ENCODE peak calls at places on chromosomes 1 and 21, in six cellular contexts. One of them, this sample, is unnamed.

GRCh38 chr1:87463917-87464565 is 135.4 kb downstream of the LMO4 start:
- DNase-seq in H1: no peak
- DNase-seq in K562: no peak
- DNase-seq in HepG2: no peak
- DNase-seq in GM12878: peak; percentile 37
- DNase-seq in GM12891: peak; percentile 7
- DNase-seq in this sample: no peak

GRCh38 chr1:88662723-88663122 is 21.4 kb upstream of the PKN2 start:
- DNase-seq in GM12891: no peak
- DNase-seq in GM12878: no peak
- DNase-seq in H1: no peak
- DNase-seq in HepG2: no peak
- DNase-seq in K562: no peak
- DNase-seq in this sample: no peak

GRCh38 chr1:16145030-16145987 is 10.6 kb downstream of the EPHA2 start:
- DNase-seq in GM12878: no peak
- DNase-seq in HepG2: peak; percentile 68
- DNase-seq in GM12891: no peak
- DNase-seq in H1: no peak
- DNase-seq in K562: no peak
- DNase-seq in this sample: no peak

GRCh38 chr1:110248746-110249145 is 38.6 kb downstream of the KCNC4 start:
- DNase-seq in GM12891: no peak
- DNase-seq in HepG2: no peak
- DNase-seq in K562: no peak
- DNase-seq in H1: no peak
- DNase-seq in GM12878: no peak
- DNase-seq in this sample: no peak

GRCh38 chr1:44170281-44170823 is 28.9 kb upstream of the KLF18 start:
- DNase-seq in HepG2: no peak
- DNase-seq in K562: no peak
- DNase-seq in GM12878: no peak
- DNase-seq in GM12891: no peak
- DNase-seq in H1: no peak
- DNase-seq in this sample: no peak

GRCh38 chr1:12666141-12666735 is 22.4 kb downstream of the AADACL4 start:
- DNase-seq in GM12891: no peak
- DNase-seq in H1: no peak
- DNase-seq in HepG2: no peak
- DNase-seq in GM12878: no peak
- DNase-seq in K562: no peak
- DNase-seq in this sample: no peak

GRCh38 chr1:40796939-40797667 is 13.5 kb downstream of the KCNQ4 start:
- DNase-seq in GM12891: no peak
- DNase-seq in H1: no peak
- DNase-seq in HepG2: no peak
- DNase-seq in GM12878: no peak
- DNase-seq in K562: no peak
- DNase-seq in this sample: no peak

GRCh38 chr1:18941221-18942141 is 15.0 kb downstream of the IFFO2 start:
- DNase-seq in GM12878: no peak
- DNase-seq in H1: no peak
- DNase-seq in HepG2: peak; percentile 87
- DNase-seq in K562: no peak
- DNase-seq in GM12891: no peak
- DNase-seq in this sample: no peak

GRCh38 chr21:44006017-44006624 is 6.0 kb upstream of the TRAPPC10 start:
- DNase-seq in GM12891: no peak
- DNase-seq in HepG2: no peak
- DNase-seq in H1: no peak
- DNase-seq in GM12878: no peak
- DNase-seq in K562: no peak
- DNase-seq in this sample: no peak

GRCh38 chr1:230276401-230276800 is 149.7 kb downstream of the PGBD5 start:
- DNase-seq in HepG2: no peak
- DNase-seq in K562: no peak
- DNase-seq in H1: no peak
- DNase-seq in GM12891: no peak
- DNase-seq in GM12878: no peak
- DNase-seq in this sample: no peak

GRCh38 chr1:168365719-168366474 is 85.2 kb downstream of the TBX19 start:
- DNase-seq in GM12891: no peak
- DNase-seq in K562: peak; percentile 57
- DNase-seq in GM12878: no peak
- DNase-seq in H1: no peak
- DNase-seq in HepG2: peak; percentile 29
- DNase-seq in this sample: no peak

GRCh38 chr1:159780583-159781582 is at the start of gene DUSP23:
- DNase-seq in H1: peak; percentile 96
- DNase-seq in GM12878: peak; percentile 81
- DNase-seq in K562: peak; percentile 99
- DNase-seq in GM12891: peak; percentile 90
- DNase-seq in HepG2: peak; percentile 4
- DNase-seq in this sample: peak; percentile 91

GRCh38 chr21:46570119-46570518 is 34.8 kb downstream of the S100B start:
- DNase-seq in GM12891: no peak
- DNase-seq in H1: no peak
- DNase-seq in K562: no peak
- DNase-seq in HepG2: no peak
- DNase-seq in GM12878: no peak
- DNase-seq in this sample: no peak

GRCh38 chr1:66527688-66528087 is 6.3 kb upstream of the SGIP1 start:
- DNase-seq in H1: no peak
- DNase-seq in GM12878: no peak
- DNase-seq in HepG2: no peak
- DNase-seq in K562: no peak
- DNase-seq in GM12891: no peak
- DNase-seq in this sample: no peak

GRCh38 chr1:201357636-201358348 is 19.7 kb downstream of the TNNT2 start:
- DNase-seq in K562: no peak
- DNase-seq in GM12878: no peak
- DNase-seq in H1: no peak
- DNase-seq in GM12891: no peak
- DNase-seq in HepG2: no peak
- DNase-seq in this sample: no peak

GRCh38 chr21:44762221-44763049 is 39.2 kb downstream of the UBE2G2 start:
- DNase-seq in GM12878: no peak
- DNase-seq in GM12891: no peak
- DNase-seq in HepG2: no peak
- DNase-seq in K562: no peak
- DNase-seq in H1: no peak
- DNase-seq in this sample: peak; percentile 25

GRCh38 chr1:3320246-3321152 is 134.0 kb upstream of the ARHGEF16 start:
- DNase-seq in GM12891: no peak
- DNase-seq in GM12878: no peak
- DNase-seq in K562: no peak
- DNase-seq in H1: no peak
- DNase-seq in HepG2: peak; percentile 99
- DNase-seq in this sample: no peak

GRCh38 chr1:27341525-27342252 is at the start of gene SYTL1:
- DNase-seq in K562: peak; percentile 82
- DNase-seq in HepG2: peak; percentile 52
- DNase-seq in GM12878: no peak
- DNase-seq in H1: no peak
- DNase-seq in GM12891: peak; percentile 86
- DNase-seq in this sample: peak; percentile 84

GRCh38 chr1:245645406-245645805 is 490.6 kb downstream of the KIF26B start:
- DNase-seq in H1: no peak
- DNase-seq in GM12878: peak; percentile 26
- DNase-seq in K562: no peak
- DNase-seq in GM12891: no peak
- DNase-seq in HepG2: no peak
- DNase-seq in this sample: no peak

GRCh38 chr1:17874665-17875064 is 119.5 kb downstream of the ACTL8 start:
- DNase-seq in GM12878: no peak
- DNase-seq in K562: no peak
- DNase-seq in H1: no peak
- DNase-seq in HepG2: no peak
- DNase-seq in GM12891: no peak
- DNase-seq in this sample: no peak

GRCh38 chr1:12464627-12465056 is 153.4 kb downstream of the DHRS3 start:
- DNase-seq in H1: no peak
- DNase-seq in GM12891: no peak
- DNase-seq in GM12878: no peak
- DNase-seq in HepG2: no peak
- DNase-seq in K562: no peak
- DNase-seq in this sample: no peak

GRCh38 chr1:235650341-235651169 is 971 bp upstream of the GNG4 start:
- DNase-seq in H1: no peak
- DNase-seq in K562: no peak
- DNase-seq in GM12891: no peak
- DNase-seq in GM12878: no peak
- DNase-seq in HepG2: peak; percentile 90
- DNase-seq in this sample: peak; percentile 38
- TF ChIP-seq POLR2AphosphoS5 in H1: peak; percentile 86
- TF ChIP-seq POLR2AphosphoS5 in K562: no peak
- TF ChIP-seq POLR2AphosphoS5 in GM12891: no peak
- TF ChIP-seq POLR2AphosphoS5 in GM12878: no peak
- TF ChIP-seq POLR2AphosphoS5 in HepG2: peak; percentile 96
- TF ChIP-seq POLR2AphosphoS5 in this sample: no peak

DNA sequence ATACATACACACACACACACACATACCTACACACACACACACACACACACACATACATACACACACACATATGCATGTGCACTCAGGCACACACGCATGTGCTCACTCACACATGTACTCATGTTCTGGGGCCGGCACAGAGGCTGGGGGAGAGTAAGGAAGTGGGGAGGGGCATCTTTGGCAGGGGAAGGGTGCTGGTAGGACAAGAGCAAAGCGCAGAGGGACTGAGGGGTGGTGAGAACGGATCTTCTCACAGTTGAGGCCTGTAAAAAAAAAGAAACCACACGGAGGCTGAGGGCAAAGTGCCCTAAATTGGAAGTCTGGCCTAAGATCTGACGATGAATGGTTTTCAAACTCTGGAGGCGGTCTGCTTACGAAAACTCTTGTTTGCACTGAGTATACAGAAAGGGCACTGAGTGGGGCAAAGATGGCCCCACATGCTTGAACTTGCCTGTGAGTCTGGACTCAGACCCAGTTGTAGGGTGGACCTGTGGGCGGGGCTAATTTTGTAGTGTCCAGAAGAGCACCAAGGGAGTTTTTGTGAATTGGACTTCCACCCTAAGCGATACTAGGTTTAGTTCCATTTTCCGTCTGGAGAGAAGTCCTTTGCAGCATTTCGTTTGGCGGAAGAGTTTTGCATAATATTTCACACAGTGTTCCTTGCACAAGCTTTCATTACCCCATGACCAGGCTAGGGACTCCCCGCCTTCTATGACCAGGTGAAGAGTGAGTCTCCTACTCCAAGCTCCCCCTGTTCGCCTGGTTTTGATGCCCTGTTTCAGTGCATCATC is 79.3 kb upstream of the LYST start:
- DNase-seq in H1: no peak
- DNase-seq in GM12891: no peak
- DNase-seq in GM12878: peak; percentile 45
- DNase-seq in K562: no peak
- DNase-seq in HepG2: peak; percentile 79
- DNase-seq in this sample: peak; percentile 49
- TF ChIP-seq TAF1 in H1: no peak
- TF ChIP-seq TAF1 in GM12891: no peak
- TF ChIP-seq TAF1 in GM12878: no peak
- TF ChIP-seq TAF1 in K562: no peak
- TF ChIP-seq TAF1 in HepG2: no peak
- TF ChIP-seq TAF1 in this sample: no peak

DNA sequence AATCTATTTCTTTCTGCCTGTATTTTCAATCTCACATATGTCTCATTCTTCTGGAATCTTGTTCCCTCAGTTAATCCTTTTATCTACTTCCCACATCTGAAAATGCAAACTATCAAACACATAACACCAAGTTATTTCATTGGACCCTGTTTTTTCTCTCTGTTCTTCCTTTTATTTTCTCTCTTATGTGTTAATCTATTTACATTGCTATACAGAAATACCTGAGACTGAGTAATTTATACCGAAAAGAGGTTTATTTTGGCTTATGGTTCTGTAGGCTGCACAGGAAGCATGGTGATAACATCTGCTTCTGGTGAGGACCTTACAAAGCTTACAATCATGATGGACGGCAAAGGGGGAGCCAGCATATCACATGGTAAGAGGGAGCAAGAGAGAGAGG is 247.6 kb downstream of the TGFB2 start:
- DNase-seq in GM12891: no peak
- DNase-seq in K562: no peak
- DNase-seq in H1: no peak
- DNase-seq in HepG2: peak; percentile 10
- DNase-seq in GM12878: no peak
- DNase-seq in this sample: no peak
- TF ChIP-seq POLR2A in GM12891: no peak
- TF ChIP-seq POLR2A in K562: no peak
- TF ChIP-seq POLR2A in H1: no peak
- TF ChIP-seq POLR2A in HepG2: no peak
- TF ChIP-seq POLR2A in GM12878: no peak
- TF ChIP-seq POLR2A in this sample: no peak

GRCh38 chr21:33444499-33444898 is 35.3 kb downstream of the TMEM50B start:
- DNase-seq in GM12878: no peak
- DNase-seq in K562: no peak
- DNase-seq in H1: no peak
- DNase-seq in GM12891: no peak
- DNase-seq in HepG2: no peak
- DNase-seq in this sample: no peak

GRCh38 chr21:33443174-33443573 is 36.6 kb downstream of the TMEM50B start:
- DNase-seq in K562: no peak
- DNase-seq in GM12891: no peak
- DNase-seq in HepG2: no peak
- DNase-seq in H1: no peak
- DNase-seq in GM12878: no peak
- DNase-seq in this sample: no peak

GRCh38 chr21:33437140-33437539 is 33.9 kb downstream of the IFNGR2 start:
- DNase-seq in GM12891: no peak
- DNase-seq in K562: no peak
- DNase-seq in HepG2: no peak
- DNase-seq in H1: no peak
- DNase-seq in GM12878: no peak
- DNase-seq in this sample: no peak

DNA sequence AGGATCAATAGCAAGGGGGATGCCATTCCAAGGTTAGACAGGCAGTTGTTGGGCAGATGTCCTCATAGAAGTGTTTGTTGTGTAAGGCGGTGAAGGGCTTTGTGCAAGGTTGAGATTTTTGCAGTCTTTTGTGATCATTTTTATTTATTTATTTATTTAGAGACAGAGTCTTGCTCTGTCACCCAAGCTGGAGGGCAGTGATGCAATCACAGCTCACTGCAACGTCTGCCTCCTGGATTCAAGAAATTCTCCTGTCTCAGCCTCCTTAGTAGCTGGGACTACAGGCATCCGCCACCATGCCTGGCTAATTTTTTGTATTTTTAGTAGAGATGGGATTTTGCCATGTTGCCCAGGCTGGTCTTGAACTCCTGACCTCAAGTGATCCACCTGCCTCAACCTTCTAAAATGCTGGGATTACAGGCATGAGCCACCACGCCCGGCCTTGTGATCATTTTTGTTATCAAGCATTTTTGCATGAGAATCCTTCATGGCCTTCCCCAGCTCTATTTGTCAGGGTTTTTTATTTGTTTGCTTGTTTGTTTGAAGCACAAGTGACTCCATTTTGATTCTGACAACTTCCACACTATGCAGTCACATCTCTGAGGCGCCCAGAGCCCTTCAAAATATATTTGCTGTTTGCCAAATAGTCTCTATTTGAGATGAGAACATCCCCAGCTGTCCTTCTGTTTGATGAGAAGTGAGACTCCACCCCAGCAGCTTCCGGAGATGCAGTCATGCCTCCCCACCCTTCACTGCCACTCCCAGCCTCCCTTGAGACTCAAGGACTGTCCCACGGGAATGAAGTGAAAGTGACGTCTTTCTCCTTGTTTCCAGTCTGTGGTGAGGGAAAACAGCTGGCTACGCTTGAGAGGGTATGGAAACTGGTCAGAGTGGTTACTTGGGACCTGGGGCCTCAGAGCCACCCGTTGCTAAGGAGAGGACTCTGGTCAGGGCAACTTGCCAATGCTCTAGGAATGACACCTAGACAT is 38.0 kb downstream of the TMEM50B start:
- DNase-seq in K562: no peak
- DNase-seq in GM12891: peak; percentile 31
- DNase-seq in HepG2: no peak
- DNase-seq in GM12878: peak; percentile 91
- DNase-seq in H1: no peak
- DNase-seq in this sample: peak; percentile 32
- TF ChIP-seq POLR2AphosphoS5 in K562: no peak
- TF ChIP-seq POLR2AphosphoS5 in GM12891: no peak
- TF ChIP-seq POLR2AphosphoS5 in HepG2: no peak
- TF ChIP-seq POLR2AphosphoS5 in GM12878: no peak
- TF ChIP-seq POLR2AphosphoS5 in H1: no peak
- TF ChIP-seq POLR2AphosphoS5 in this sample: no peak

This sample was measured in GM12892.